ENCODE peak calls at places on chromosomes 11 and 22, in six cellular contexts. S is stimulated activated CD4-positive, alpha-beta T cell treated with anti-CD3 and anti-CD28 coated beads, Interleukin-2, amount 100 ng/mL, for 48 hours; P is epithelial cell of proximal tubule; A is brain microvascular endothelial cell; U is NCI-H460; T is retina. C is an unnamed sample.

GRCh38 chr11:71326328-71326940 is 74.1 kb upstream of the SHANK2 start:
- DNase-seq in S (no peak), P (no peak), A (no peak), U (no peak), T (no peak), C (no peak)

GRCh38 chr22:36758792-36759271 is 17.1 kb downstream of the IFT27 start:
- DNase-seq in S (no peak), P (no peak), A (no peak), U (no peak), T (no peak), C (no peak)

GRCh38 chr11:45653277-45653676 is 12.1 kb downstream of the CHST1 start:
- DNase-seq in S (no peak), P (no peak), A (no peak), U (no peak), T (no peak), C (no peak)

GRCh38 chr11:132158091-132158490 is 787.7 kb downstream of the NTM start:
- DNase-seq in S (no peak), P (no peak), A (no peak), U (peak), T (no peak), C (peak)

GRCh38 chr11:118098996-118099837 is 12.5 kb upstream of the SMIM35 start:
- DNase-seq in S (no peak), P (no peak), A (no peak), U (no peak), T (peak), C (no peak)

GRCh38 chr22:38262051-38262795 is 10.6 kb downstream of the TMEM184B start:
- DNase-seq in S (peak), P (no peak), A (no peak), U (no peak), T (no peak), C (peak)

GRCh38 chr22:29093501-29093921 is 20.7 kb downstream of the KREMEN1 start:
- DNase-seq in S (no peak), P (no peak), A (no peak), U (no peak), T (no peak), C (peak)

GRCh38 chr11:45620243-45620642 is 45.2 kb downstream of the CHST1 start:
- DNase-seq in S (no peak), P (no peak), A (no peak), U (no peak), T (no peak), C (no peak)

GRCh38 chr22:27641049-27641790 is 160.3 kb downstream of the MN1 start:
- DNase-seq in S (no peak), P (no peak), A (no peak), U (no peak), T (peak), C (no peak)

GRCh38 chr11:102676086-102676485 is 29.5 kb downstream of the MMP27 start:
- DNase-seq in S (no peak), P (no peak), A (no peak), U (no peak), T (no peak), C (no peak)

GRCh38 chr11:60838132-60838531 is 3.8 kb upstream of the CCDC86 start:
- DNase-seq in S (no peak), P (no peak), A (no peak), U (no peak), T (no peak), C (no peak)

GRCh38 chr22:42758929-42759629 is 38.4 kb upstream of the A4GALT start:
- DNase-seq in S (no peak), P (no peak), A (peak), U (no peak), T (no peak), C (peak)